ENCODE peak calls at places on chromosome 2, in eight cellular contexts. B is prostate gland, W is gastrocnemius medialis, N is uterus, J is A549, K is tibial nerve, E is HepG2, U is NB4. Q is an unnamed sample.
A peak's percentile ranks its signal among the peaks of the same experiment; 100 is the strongest.

GRCh38 chr2:238846503-238847431 is 1.1 kb upstream of the TWIST2 start:
- DNase-seq in B (no peak), W (no peak), N (peak; percentile 44), J (no peak), K (no peak), E (no peak), U (no peak), Q (peak; percentile 87)

GRCh38 chr2:150538582-150539236 is 51.2 kb upstream of the RND3 start:
- DNase-seq in B (no peak), W (no peak), N (no peak), J (no peak), K (peak; percentile 32), E (no peak), U (no peak), Q (no peak)

GRCh38 chr2:219962089-219962488 is 334.7 kb downstream of the SLC4A3 start:
- DNase-seq in B (no peak), W (no peak), N (no peak), J (no peak), K (no peak), E (no peak), U (no peak), Q (no peak)

GRCh38 chr2:135043345-135043744 is 3.9 kb downstream of the MAP3K19 start:
- DNase-seq in B (no peak), W (no peak), N (no peak), J (no peak), K (no peak), E (no peak), U (peak; percentile 22), Q (no peak)

GRCh38 chr2:215031330-215031729 is 107.1 kb downstream of the ABCA12 start:
- DNase-seq in B (no peak), W (no peak), N (no peak), J (peak; percentile 1), K (no peak), E (no peak), U (no peak), Q (no peak)

GRCh38 chr2:177604291-177605065 is 211.9 kb downstream of the AGPS start:
- DNase-seq in B (no peak), W (no peak), N (peak; percentile 49), J (peak; percentile 51), K (peak; percentile 64), E (peak; percentile 76), U (peak; percentile 72), Q (no peak)

GRCh38 chr2:64422466-64422865 is 31.5 kb upstream of the LGALSL start:
- DNase-seq in B (no peak), W (peak; percentile 35), N (no peak), J (no peak), K (no peak), E (no peak), U (peak; percentile 13), Q (no peak)

GRCh38 chr2:72081450-72081849 is 66.2 kb downstream of the CYP26B1 start:
- DNase-seq in B (no peak), W (no peak), N (no peak), J (no peak), K (no peak), E (no peak), U (no peak), Q (peak; percentile 54)

GRCh38 chr2:30149513-30149912 is 2.7 kb downstream of the YPEL5 start:
- DNase-seq in B (no peak), W (no peak), N (no peak), J (no peak), K (no peak), E (peak; percentile 59), U (peak; percentile 44), Q (no peak)

GRCh38 chr2:233836359-233836758 is 18.0 kb downstream of the HJURP start:
- DNase-seq in B (no peak), W (no peak), N (no peak), J (no peak), K (no peak), E (no peak), U (no peak), Q (no peak)

GRCh38 chr2:23587330-23587729 is 202.4 kb downstream of the KLHL29 start:
- DNase-seq in B (no peak), W (no peak), N (no peak), J (no peak), K (no peak), E (no peak), U (no peak), Q (no peak)

GRCh38 chr2:227442639-227443038 is 29.3 kb upstream of the AGFG1 start:
- DNase-seq in B (no peak), W (no peak), N (no peak), J (no peak), K (no peak), E (no peak), U (no peak), Q (no peak)

DNA sequence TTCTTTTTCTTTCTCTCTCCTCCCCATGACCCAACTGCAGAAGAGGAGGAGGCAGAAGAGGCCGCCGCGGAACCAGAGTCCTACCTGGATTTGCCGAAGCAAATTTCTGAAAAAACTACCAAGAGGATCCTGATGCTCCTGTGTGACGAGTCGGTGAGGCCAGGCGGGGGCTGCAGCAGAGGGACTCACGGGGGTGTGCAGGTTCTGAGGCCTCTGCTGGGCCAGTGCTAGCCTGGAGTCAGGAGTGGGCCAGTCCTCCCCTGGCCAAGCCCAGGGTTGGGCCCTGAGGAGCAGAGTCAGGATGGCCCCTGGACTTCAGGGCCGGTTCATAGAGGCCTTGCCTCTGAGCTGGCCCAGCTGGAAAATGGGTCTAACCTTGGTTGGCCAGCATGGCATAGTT is 29.3 kb downstream of the OTOF start:
- DNase-seq in B (no peak), W (no peak), N (no peak), J (no peak), K (no peak), E (no peak), U (no peak), Q (no peak)
- TF ChIP-seq POLR2A in B (no peak), W (no peak), N (no peak), J (no peak), K (no peak), E (no peak), U (no peak), Q (no peak)

DNA sequence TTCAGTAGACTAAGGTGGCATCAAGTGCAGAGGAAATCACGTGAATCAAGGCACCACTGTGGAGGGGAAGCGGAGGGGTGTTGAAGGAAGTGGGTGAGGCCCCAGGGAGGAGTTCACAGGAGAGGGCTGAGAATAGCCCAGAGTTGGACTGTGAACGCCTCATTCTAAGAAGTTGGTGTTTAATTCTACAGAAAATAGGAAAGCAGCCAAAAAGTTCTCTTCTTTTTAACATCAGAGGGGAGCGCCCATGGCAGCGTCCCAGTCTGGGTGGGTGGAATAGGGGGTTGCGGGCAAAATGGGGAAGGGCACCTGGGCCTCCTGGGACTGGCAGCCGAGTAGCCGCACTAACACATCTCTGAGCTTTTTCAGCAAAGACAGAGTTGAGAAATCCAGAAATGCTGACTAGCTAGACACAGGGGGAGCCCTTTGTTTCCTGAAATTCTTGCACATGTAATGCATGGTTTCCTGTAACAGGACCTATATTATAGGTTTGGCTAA is 96.9 kb downstream of the NEB start:
- DNase-seq in B (no peak), W (no peak), N (no peak), J (no peak), K (no peak), E (no peak), U (peak; percentile 91), Q (peak; percentile 36)
- TF ChIP-seq POLR2A in B (no peak), W (no peak), N (no peak), J (no peak), K (no peak), E (no peak), U (peak; percentile 12), Q (no peak)

DNA sequence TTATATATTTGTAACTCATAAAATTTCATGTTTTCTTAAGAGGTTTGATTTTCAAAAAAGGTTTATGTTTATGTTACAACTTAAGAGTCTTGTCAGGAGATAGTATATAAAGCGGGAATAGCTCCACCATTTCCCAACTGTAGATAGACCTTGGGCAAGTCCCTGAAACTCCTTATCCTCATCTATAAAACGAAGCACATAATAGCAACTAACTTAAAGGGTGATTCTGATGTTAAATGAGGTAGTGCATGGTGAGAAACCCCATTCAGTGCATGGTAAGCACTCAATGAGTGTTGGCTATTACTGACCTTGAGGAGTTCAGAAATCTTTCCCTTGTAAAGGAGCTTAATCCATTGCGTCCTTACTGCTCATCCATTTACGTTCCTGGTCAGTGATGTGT is 34.1 kb downstream of the KCTD18 start:
- DNase-seq in B (no peak), W (no peak), N (no peak), J (no peak), K (no peak), E (no peak), U (no peak), Q (no peak)
- TF ChIP-seq POLR2A in B (no peak), W (no peak), N (no peak), J (no peak), K (no peak), E (no peak), U (no peak), Q (no peak)

GRCh38 chr2:183038341-183039300 is at the start of gene NCKAP1:
- DNase-seq in B (peak; percentile 90), W (peak; percentile 75), N (peak; percentile 87), J (peak; percentile 89), K (peak; percentile 91), E (peak; percentile 76), U (no peak), Q (peak; percentile 99)
- TF ChIP-seq POLR2A in B (peak; percentile 65), W (peak; percentile 73), N (peak; percentile 73), J (no peak), K (peak; percentile 66), E (no peak), U (no peak), Q (no peak)

GRCh38 chr2:207939342-207940108 is 85.8 kb downstream of the PLEKHM3 start:
- DNase-seq in B (no peak), W (no peak), N (no peak), J (no peak), K (no peak), E (no peak), U (no peak), Q (no peak)
- TF ChIP-seq POLR2A in B (no peak), W (no peak), N (no peak), J (no peak), K (no peak), E (no peak), U (no peak), Q (no peak)

Q was measured in upper lobe of left lung.